ENCODE peak calls at places on chromosomes 6 and 20, in seven cellular contexts. X is GM23248, B is PC-9, T is hepatocyte, D is PC-3, P is GM23338, K is MM.1S. J is an unnamed sample.

GRCh38 chr6:69801225-69801624 is 4.4 kb upstream of the LMBRD1 start:
- DNase-seq in X (no peak), B (no peak), T (no peak), D (no peak), P (peak; percentile 28), K (no peak), J (no peak)

GRCh38 chr20:4170621-4171537 is 155.5 kb upstream of the RNF24 start:
- DNase-seq in X (no peak), B (no peak), T (peak; percentile 54), D (no peak), P (no peak), K (no peak), J (no peak)

GRCh38 chr6:7201732-7202541 is 94.2 kb downstream of the RREB1 start:
- DNase-seq in X (no peak), B (no peak), T (no peak), D (no peak), P (no peak), K (no peak), J (no peak)

GRCh38 chr6:31821301-31822037 is 6.1 kb upstream of the HSPA1B start:
- DNase-seq in X (peak; percentile 77), B (peak; percentile 55), T (peak; percentile 74), D (peak; percentile 84), P (peak; percentile 68), K (peak; percentile 65), J (no peak)

GRCh38 chr6:155412335-155412734 is 43.3 kb downstream of the NOX3 start:
- DNase-seq in X (peak; percentile 26), B (no peak), T (no peak), D (no peak), P (no peak), K (no peak), J (no peak)

GRCh38 chr6:115602471-115602870 is 458.2 kb downstream of the FRK start:
- DNase-seq in X (no peak), B (peak; percentile 24), T (no peak), D (no peak), P (no peak), K (no peak), J (no peak)

GRCh38 chr6:10093282-10093681 is 321.6 kb downstream of the TFAP2A start:
- DNase-seq in X (no peak), B (no peak), T (no peak), D (no peak), P (no peak), K (no peak), J (no peak)

GRCh38 chr20:23446505-23446904 is 6.2 kb downstream of the CST11 start:
- DNase-seq in X (peak; percentile 40), B (no peak), T (peak; percentile 40), D (peak; percentile 60), P (peak; percentile 79), K (peak; percentile 29), J (peak; percentile 35)

GRCh38 chr20:50278377-50278683 is 87.7 kb downstream of the CEBPB start:
- DNase-seq in X (no peak), B (no peak), T (no peak), D (no peak), P (no peak), K (no peak), J (no peak)

GRCh38 chr20:38304845-38305447 is 990 bp downstream of the BPI start:
- DNase-seq in X (peak; percentile 65), B (no peak), T (no peak), D (peak; percentile 64), P (peak; percentile 78), K (peak; percentile 26), J (peak; percentile 4)

GRCh38 chr6:1842334-1842733 is 232.6 kb downstream of the FOXC1 start:
- DNase-seq in X (no peak), B (no peak), T (no peak), D (no peak), P (no peak), K (no peak), J (no peak)

GRCh38 chr6:158631678-158632537 is 12.6 kb downstream of the DYNLT1 start:
- DNase-seq in X (peak; percentile 90), B (peak; percentile 76), T (peak; percentile 68), D (peak; percentile 48), P (no peak), K (no peak), J (peak; percentile 69)

GRCh38 chr6:44179648-44180047 is 21.0 kb downstream of the CAPN11 start:
- DNase-seq in X (no peak), B (no peak), T (no peak), D (no peak), P (no peak), K (no peak), J (no peak)
- H3K9me2 ChIP-seq in X (no peaks in the 10 kb centered on the region), B (no peaks in the 10 kb centered on the region), T (no peaks in the 10 kb centered on the region), D (no peaks in the 10 kb centered on the region), P (no peaks in the 10 kb centered on the region), K (no peaks in the 10 kb centered on the region), J (no peaks in the 10 kb centered on the region)

DNA sequence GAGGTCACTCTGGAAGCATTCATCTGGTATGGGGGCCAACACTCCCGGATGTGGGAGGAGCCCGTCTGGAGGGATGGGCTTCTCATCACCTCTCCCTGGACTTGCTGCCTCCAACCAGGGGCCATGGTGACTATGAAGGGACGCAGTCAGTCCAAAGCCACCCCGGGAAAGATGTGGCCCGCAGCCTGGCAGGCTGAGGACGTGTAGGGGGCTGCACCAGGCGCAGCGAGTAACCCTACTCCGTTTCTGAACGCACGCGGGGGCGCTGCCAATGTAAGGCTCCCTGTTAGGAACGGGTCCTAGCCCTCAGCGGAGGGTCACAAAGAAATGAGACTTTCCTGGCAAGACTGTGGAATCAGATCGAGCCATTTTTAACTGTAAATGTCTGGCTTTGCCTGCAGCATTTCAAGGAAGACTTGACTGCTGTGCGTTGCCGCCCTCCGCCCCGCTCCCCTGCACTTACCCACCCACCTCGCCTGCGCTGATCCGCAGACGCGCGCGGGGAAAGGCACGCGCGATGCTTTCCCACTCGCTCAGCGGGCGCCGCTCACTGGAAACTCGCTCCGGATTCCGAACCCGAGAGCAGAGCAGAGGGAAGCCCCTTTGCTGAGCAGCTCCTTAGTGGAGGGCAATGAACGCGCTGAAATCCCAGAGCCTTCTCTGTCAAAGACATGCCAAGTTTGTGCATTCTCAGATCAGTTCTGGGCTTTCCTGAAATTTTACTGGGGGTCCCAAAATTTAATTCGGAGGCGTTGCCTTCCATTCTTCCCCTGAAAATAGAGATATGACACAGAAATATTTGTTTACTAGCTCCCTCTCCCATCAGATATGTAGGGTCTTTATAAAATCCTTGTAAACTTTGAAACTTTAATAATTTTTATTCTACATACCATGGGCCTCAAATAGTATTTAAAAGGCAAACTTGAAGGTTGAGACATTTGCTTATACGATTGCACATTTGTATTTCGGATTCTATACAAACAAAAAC is 54.9 kb downstream of the IL20RA start:
- DNase-seq in X (peak; percentile 28), B (no peak), T (peak; percentile 28), D (no peak), P (peak; percentile 82), K (no peak), J (no peak)
- H3K4me3 ChIP-seq in X (peak overlapping the region; percentile 59), B (peak overlapping the region; percentile 57), T (peak overlapping the region; percentile 70), D (no peak overlapping the region), P (peak overlapping the region; percentile 81), K (no peak overlapping the region), J (no peak overlapping the region)

DNA sequence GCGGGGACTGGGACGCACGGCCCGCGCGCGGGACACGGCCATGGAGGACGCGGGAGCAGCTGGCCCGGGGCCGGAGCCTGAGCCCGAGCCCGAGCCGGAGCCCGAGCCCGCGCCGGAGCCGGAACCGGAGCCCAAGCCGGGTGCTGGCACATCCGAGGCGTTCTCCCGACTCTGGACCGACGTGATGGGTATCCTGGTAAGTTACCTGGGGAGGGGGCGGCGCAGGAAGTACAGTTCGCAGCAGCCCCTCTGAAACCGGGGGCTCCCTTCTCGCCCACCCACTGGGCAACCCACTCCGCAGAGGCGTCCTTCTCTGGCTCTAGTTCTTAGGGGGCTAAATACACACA is 363 bp downstream of the SASH1 start:
- DNase-seq in X (no peak), B (no peak), T (no peak), D (no peak), P (peak; percentile 57), K (no peak), J (no peak)
- H3K9me2 ChIP-seq in X (no peaks in the 10 kb centered on the region), B (no peaks in the 10 kb centered on the region), T (no peaks in the 10 kb centered on the region), D (no peaks in the 10 kb centered on the region), P (no peaks in the 10 kb centered on the region), K (no peaks in the 10 kb centered on the region), J (no peaks in the 10 kb centered on the region)

DNA sequence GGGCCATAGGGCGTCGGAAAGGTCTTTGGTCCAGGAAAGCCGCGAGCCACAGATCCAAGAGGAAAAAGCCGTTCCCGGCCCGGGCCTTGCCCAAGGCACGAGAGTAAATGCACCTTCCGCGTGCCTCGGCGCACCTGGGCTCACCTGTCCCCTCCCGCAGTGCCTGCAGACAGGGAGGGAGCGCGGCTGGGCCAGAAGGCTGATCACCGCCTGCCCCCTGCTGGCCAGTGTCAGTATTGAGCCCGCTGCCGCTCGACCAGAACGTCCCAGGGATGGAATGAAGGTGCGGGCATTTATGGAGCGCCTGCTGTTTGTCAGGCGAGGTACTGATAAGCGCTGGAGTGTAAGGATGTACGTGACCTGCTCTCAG is 679 bp upstream of the LPIN3 start:
- DNase-seq in X (peak; percentile 77), B (peak; percentile 80), T (peak; percentile 94), D (peak; percentile 94), P (peak; percentile 97), K (peak; percentile 81), J (peak; percentile 76)
- H3K4me3 ChIP-seq in X (peak overlapping the region; percentile 72), B (peak overlapping the region; percentile 54), T (no peak overlapping the region), D (peak overlapping the region; percentile 72), P (peak overlapping the region; percentile 55), K (peak overlapping the region; percentile 32), J (peak overlapping the region; percentile 70)